ENCODE peak calls at places on chromosomes 16 and 17, in seven cellular contexts. One of them, this sample, is unnamed.

GRCh38 chr17:67015001-67015400 is 29.4 kb upstream of the CACNG1 start:
- DNase-seq in activated B cell treated with CpG ODN at 0.5 μM for 24 hours: no peak
- DNase-seq in brain microvascular endothelial cell: no peak
- DNase-seq in stimulated activated CD4-positive, alpha-beta T cell treated with anti-CD3 and anti-CD28 coated beads, Interleukin-1b, Interleukin-23, amount 100 ng/mL, for 24 hours: no peak
- DNase-seq in cardiac muscle cell: no peak
- DNase-seq in AG20443: no peak
- DNase-seq in NCI-H187: no peak
- DNase-seq in this sample: no peak

GRCh38 chr17:82542439-82542838 is 22.9 kb downstream of the FOXK2 start:
- DNase-seq in activated B cell treated with CpG ODN at 0.5 μM for 24 hours: no peak
- DNase-seq in brain microvascular endothelial cell: no peak
- DNase-seq in stimulated activated CD4-positive, alpha-beta T cell treated with anti-CD3 and anti-CD28 coated beads, Interleukin-1b, Interleukin-23, amount 100 ng/mL, for 24 hours: no peak
- DNase-seq in cardiac muscle cell: no peak
- DNase-seq in AG20443: no peak
- DNase-seq in NCI-H187: no peak
- DNase-seq in this sample: no peak

GRCh38 chr16:35570946-35571345 is 2111.5 kb downstream of the TP53TG3F start:
- DNase-seq in activated B cell treated with CpG ODN at 0.5 μM for 24 hours: no peak
- DNase-seq in brain microvascular endothelial cell: no peak
- DNase-seq in stimulated activated CD4-positive, alpha-beta T cell treated with anti-CD3 and anti-CD28 coated beads, Interleukin-1b, Interleukin-23, amount 100 ng/mL, for 24 hours: no peak
- DNase-seq in cardiac muscle cell: no peak
- DNase-seq in AG20443: no peak
- DNase-seq in NCI-H187: no peak
- DNase-seq in this sample: no peak

GRCh38 chr17:33288954-33289353 is 4.1 kb downstream of the ASIC2 start:
- DNase-seq in activated B cell treated with CpG ODN at 0.5 μM for 24 hours: no peak
- DNase-seq in brain microvascular endothelial cell: no peak
- DNase-seq in stimulated activated CD4-positive, alpha-beta T cell treated with anti-CD3 and anti-CD28 coated beads, Interleukin-1b, Interleukin-23, amount 100 ng/mL, for 24 hours: no peak
- DNase-seq in cardiac muscle cell: no peak
- DNase-seq in AG20443: no peak
- DNase-seq in NCI-H187: no peak
- DNase-seq in this sample: no peak

GRCh38 chr16:78388920-78389564 is 289.6 kb downstream of the WWOX start:
- DNase-seq in activated B cell treated with CpG ODN at 0.5 μM for 24 hours: no peak
- DNase-seq in brain microvascular endothelial cell: no peak
- DNase-seq in stimulated activated CD4-positive, alpha-beta T cell treated with anti-CD3 and anti-CD28 coated beads, Interleukin-1b, Interleukin-23, amount 100 ng/mL, for 24 hours: no peak
- DNase-seq in cardiac muscle cell: no peak
- DNase-seq in AG20443: no peak
- DNase-seq in NCI-H187: no peak
- DNase-seq in this sample: no peak

GRCh38 chr17:81952792-81953228 is 5.8 kb upstream of the MYADML2 start:
- DNase-seq in activated B cell treated with CpG ODN at 0.5 μM for 24 hours: no peak
- DNase-seq in brain microvascular endothelial cell: no peak
- DNase-seq in stimulated activated CD4-positive, alpha-beta T cell treated with anti-CD3 and anti-CD28 coated beads, Interleukin-1b, Interleukin-23, amount 100 ng/mL, for 24 hours: no peak
- DNase-seq in cardiac muscle cell: no peak
- DNase-seq in AG20443: no peak
- DNase-seq in NCI-H187: no peak
- DNase-seq in this sample: no peak

GRCh38 chr17:31488982-31489294 is 97.5 kb downstream of the RAB11FIP4 start:
- DNase-seq in activated B cell treated with CpG ODN at 0.5 μM for 24 hours: no peak
- DNase-seq in brain microvascular endothelial cell: no peak
- DNase-seq in stimulated activated CD4-positive, alpha-beta T cell treated with anti-CD3 and anti-CD28 coated beads, Interleukin-1b, Interleukin-23, amount 100 ng/mL, for 24 hours: no peak
- DNase-seq in cardiac muscle cell: no peak
- DNase-seq in AG20443: no peak
- DNase-seq in NCI-H187: no peak
- DNase-seq in this sample: no peak

GRCh38 chr17:49579522-49579921 is 3.9 kb downstream of the NXPH3 start:
- DNase-seq in activated B cell treated with CpG ODN at 0.5 μM for 24 hours: no peak
- DNase-seq in brain microvascular endothelial cell: no peak
- DNase-seq in stimulated activated CD4-positive, alpha-beta T cell treated with anti-CD3 and anti-CD28 coated beads, Interleukin-1b, Interleukin-23, amount 100 ng/mL, for 24 hours: no peak
- DNase-seq in cardiac muscle cell: no peak
- DNase-seq in AG20443: no peak
- DNase-seq in NCI-H187: no peak
- DNase-seq in this sample: no peak

GRCh38 chr17:80457236-80457856 is 19.1 kb downstream of the NPTX1 start:
- DNase-seq in activated B cell treated with CpG ODN at 0.5 μM for 24 hours: no peak
- DNase-seq in brain microvascular endothelial cell: no peak
- DNase-seq in stimulated activated CD4-positive, alpha-beta T cell treated with anti-CD3 and anti-CD28 coated beads, Interleukin-1b, Interleukin-23, amount 100 ng/mL, for 24 hours: no peak
- DNase-seq in cardiac muscle cell: no peak
- DNase-seq in AG20443: no peak
- DNase-seq in NCI-H187: no peak
- DNase-seq in this sample: no peak

GRCh38 chr17:41107941-41108445 is 2.8 kb downstream of the KRTAP4-9 start:
- DNase-seq in activated B cell treated with CpG ODN at 0.5 μM for 24 hours: no peak
- DNase-seq in brain microvascular endothelial cell: no peak
- DNase-seq in stimulated activated CD4-positive, alpha-beta T cell treated with anti-CD3 and anti-CD28 coated beads, Interleukin-1b, Interleukin-23, amount 100 ng/mL, for 24 hours: no peak
- DNase-seq in cardiac muscle cell: no peak
- DNase-seq in AG20443: no peak
- DNase-seq in NCI-H187: no peak
- DNase-seq in this sample: no peak

GRCh38 chr16:57475711-57476339 is 10.5 kb downstream of the DOK4 start:
- DNase-seq in activated B cell treated with CpG ODN at 0.5 μM for 24 hours: peak
- DNase-seq in brain microvascular endothelial cell: peak
- DNase-seq in stimulated activated CD4-positive, alpha-beta T cell treated with anti-CD3 and anti-CD28 coated beads, Interleukin-1b, Interleukin-23, amount 100 ng/mL, for 24 hours: peak
- DNase-seq in cardiac muscle cell: peak
- DNase-seq in AG20443: no peak
- DNase-seq in NCI-H187: no peak
- DNase-seq in this sample: peak

GRCh38 chr16:87661561-87661960 is 59.3 kb downstream of the JPH3 start:
- DNase-seq in activated B cell treated with CpG ODN at 0.5 μM for 24 hours: no peak
- DNase-seq in brain microvascular endothelial cell: peak
- DNase-seq in stimulated activated CD4-positive, alpha-beta T cell treated with anti-CD3 and anti-CD28 coated beads, Interleukin-1b, Interleukin-23, amount 100 ng/mL, for 24 hours: no peak
- DNase-seq in cardiac muscle cell: peak
- DNase-seq in AG20443: peak
- DNase-seq in NCI-H187: no peak
- DNase-seq in this sample: peak

GRCh38 chr17:41785876-41786226 is 660 bp downstream of the JUP start:
- DNase-seq in activated B cell treated with CpG ODN at 0.5 μM for 24 hours: peak
- DNase-seq in brain microvascular endothelial cell: no peak
- DNase-seq in stimulated activated CD4-positive, alpha-beta T cell treated with anti-CD3 and anti-CD28 coated beads, Interleukin-1b, Interleukin-23, amount 100 ng/mL, for 24 hours: no peak
- DNase-seq in cardiac muscle cell: peak
- DNase-seq in AG20443: peak
- DNase-seq in NCI-H187: peak
- DNase-seq in this sample: no peak

This sample was measured in astrocyte of the spinal cord.